ENCODE peak calls at places on chromosomes 7 and 10, in eight cellular contexts. I, P, Y, L, U, G, C and E are unnamed samples.

GRCh38 chr7:39504963-39505362 is 61.2 kb upstream of the YAE1 start:
- DNase-seq in I (no peak), P (no peak), Y (no peak), L (no peak), U (no peak), G (no peak), C (peak), E (no peak)

GRCh38 chr10:101840741-101841453 is 2.7 kb downstream of the KCNIP2 start:
- DNase-seq in I (peak), P (peak), Y (peak), L (peak), U (peak), G (peak), C (peak), E (peak)

GRCh38 chr7:75055830-75056431 is 17.7 kb downstream of the RCC1L start:
- DNase-seq in I (no peak), P (no peak), Y (peak), L (no peak), U (no peak), G (no peak), C (peak), E (no peak)

GRCh38 chr10:86971146-86971991 is 3.1 kb downstream of the ADIRF start:
- DNase-seq in I (peak), P (peak), Y (peak), L (peak), U (peak), G (peak), C (peak), E (peak)

GRCh38 chr10:67004690-67005089 is 78.9 kb downstream of the LRRTM3 start:
- DNase-seq in I (no peak), P (no peak), Y (no peak), L (no peak), U (no peak), G (no peak), C (no peak), E (no peak)

GRCh38 chr7:53087274-53087673 is 51.8 kb downstream of the POM121L12 start:
- DNase-seq in I (no peak), P (no peak), Y (peak), L (no peak), U (no peak), G (no peak), C (no peak), E (no peak)

GRCh38 chr10:79331709-79332108 is 15.6 kb upstream of the PPIF start:
- DNase-seq in I (no peak), P (peak), Y (no peak), L (no peak), U (peak), G (peak), C (peak), E (peak)

GRCh38 chr10:93600861-93601773 is at the start of gene RBP4:
- DNase-seq in I (peak), P (no peak), Y (peak), L (peak), U (no peak), G (no peak), C (peak), E (no peak)

GRCh38 chr7:85829817-85830432 is 643.1 kb upstream of the SEMA3D start:
- DNase-seq in I (peak), P (no peak), Y (no peak), L (no peak), U (no peak), G (no peak), C (peak), E (no peak)

GRCh38 chr10:6647811-6648526 is 67.9 kb upstream of the PRKCQ start:
- DNase-seq in I (peak), P (peak), Y (no peak), L (peak), U (no peak), G (peak), C (no peak), E (peak)

GRCh38 chr7:96833701-96834453 is 124.2 kb upstream of the SEM1 start:
- DNase-seq in I (peak), P (no peak), Y (no peak), L (no peak), U (no peak), G (no peak), C (no peak), E (no peak)

GRCh38 chr10:29208816-29209215 is 80.1 kb upstream of the LYZL1 start:
- DNase-seq in I (no peak), P (no peak), Y (no peak), L (no peak), U (no peak), G (no peak), C (no peak), E (no peak)

GRCh38 chr10:77629775-77630565 is 7.6 kb downstream of the KCNMA1 start:
- DNase-seq in I (no peak), P (no peak), Y (no peak), L (peak), U (no peak), G (no peak), C (peak), E (no peak)

GRCh38 chr7:1945558-1945957 is 275.5 kb downstream of the ELFN1 start:
- DNase-seq in I (no peak), P (no peak), Y (peak), L (no peak), U (peak), G (no peak), C (no peak), E (no peak)

GRCh38 chr10:98608417-98608816 is 161.7 kb upstream of the HPS1 start:
- DNase-seq in I (no peak), P (no peak), Y (no peak), L (no peak), U (peak), G (no peak), C (no peak), E (no peak)

GRCh38 chr10:93461124-93461806 is 20.9 kb downstream of the MYOF start:
- DNase-seq in I (no peak), P (no peak), Y (no peak), L (no peak), U (no peak), G (no peak), C (peak), E (no peak)

GRCh38 chr10:3786295-3786981 is 1.4 kb upstream of the KLF6 start:
- DNase-seq in I (peak), P (no peak), Y (no peak), L (peak), U (peak), G (no peak), C (peak), E (peak)

GRCh38 chr7:115630049-115630448 is 400.5 kb downstream of the TFEC start:
- DNase-seq in I (no peak), P (no peak), Y (no peak), L (peak), U (no peak), G (no peak), C (no peak), E (no peak)

GRCh38 chr7:22280031-22280430 is 76.9 kb downstream of the RAPGEF5 start:
- DNase-seq in I (no peak), P (no peak), Y (no peak), L (no peak), U (no peak), G (no peak), C (no peak), E (no peak)

GRCh38 chr10:106711313-106711906 is 453.1 kb downstream of the SORCS1 start:
- DNase-seq in I (peak), P (no peak), Y (no peak), L (peak), U (peak), G (no peak), C (no peak), E (no peak)

GRCh38 chr7:122299624-122299934 is 5.0 kb downstream of the FEZF1 start:
- DNase-seq in I (no peak), P (no peak), Y (no peak), L (no peak), U (no peak), G (no peak), C (no peak), E (no peak)
- H3K4me3 ChIP-seq in I (peak), P (peak), Y (no peak), L (no peak), U (no peak), G (no peak), C (no peak), E (no peak)

DNA sequence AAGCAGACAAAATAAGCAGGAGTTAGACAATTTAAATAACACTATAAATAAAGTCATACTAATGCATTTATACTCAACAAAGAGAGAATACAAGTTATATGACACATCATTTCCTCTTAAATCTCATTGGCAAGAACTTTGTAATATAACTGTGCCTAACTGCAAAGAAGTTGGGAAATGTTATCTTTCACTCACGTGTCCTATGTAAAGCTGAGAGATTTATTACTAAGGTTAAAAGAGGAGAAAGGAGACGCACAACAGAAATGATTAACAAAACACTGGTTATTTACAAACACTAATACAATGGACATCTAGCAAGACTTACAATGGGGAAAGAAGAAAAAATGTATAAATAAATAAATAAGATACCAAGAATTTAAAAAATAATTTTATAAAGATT is 12.7 kb upstream of the TMEM273 start:
- DNase-seq in I (no peak), P (no peak), Y (no peak), L (no peak), U (no peak), G (no peak), C (peak), E (no peak)
- H3K27ac ChIP-seq in I (no peak), P (no peak), Y (no peak), L (no peak), U (no peak), G (no peak), C (no peak), E (no peak)

DNA sequence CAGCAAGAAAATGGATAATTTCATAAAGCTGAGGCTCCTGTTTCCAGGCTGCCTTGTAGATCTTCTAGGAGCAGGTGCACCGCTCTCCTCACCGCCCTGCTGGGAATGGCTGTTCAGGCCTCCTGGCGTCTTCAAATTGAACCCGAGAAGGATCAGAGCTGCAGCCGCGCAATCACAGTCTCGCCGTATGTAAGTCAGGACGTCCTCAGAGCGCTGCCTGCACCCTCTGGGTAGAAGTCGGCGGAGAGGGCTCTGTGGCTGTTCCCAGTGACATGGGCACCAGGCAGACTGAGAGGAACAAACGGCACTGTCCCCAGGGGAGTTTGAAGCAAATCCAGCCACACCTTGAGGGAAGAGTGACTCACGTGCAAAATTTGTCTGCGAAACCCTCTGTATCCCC is 476.9 kb downstream of the TCERG1L start:
- DNase-seq in I (no peak), P (no peak), Y (peak), L (no peak), U (no peak), G (no peak), C (no peak), E (no peak)
- H3K4me3 ChIP-seq in I (no peak), P (no peak), Y (no peak), L (no peak), U (no peak), G (no peak), C (no peak), E (no peak)

DNA sequence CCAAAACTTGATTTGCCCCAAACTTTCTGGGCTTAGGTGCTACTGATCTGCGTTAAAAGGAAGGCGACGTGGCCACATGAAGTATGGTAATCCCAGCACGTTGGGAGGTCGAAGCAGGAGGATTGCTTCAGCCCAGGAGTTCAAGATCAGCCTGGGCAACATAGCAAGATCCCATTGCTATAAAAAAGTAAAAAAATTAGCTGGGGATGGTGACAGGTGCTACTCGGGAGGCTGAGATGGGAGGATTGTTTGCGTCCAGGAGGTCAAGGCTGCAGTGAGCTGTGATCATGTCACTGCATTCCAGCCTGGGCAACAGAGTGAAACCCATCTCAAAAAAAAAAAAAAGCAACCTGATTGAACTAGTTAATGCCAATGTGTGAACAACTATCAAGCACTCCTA is 5.1 kb upstream of the CUL1 start:
- DNase-seq in I (no peak), P (no peak), Y (no peak), L (no peak), U (no peak), G (no peak), C (no peak), E (no peak)
- H3K27ac ChIP-seq in I (no peak), P (no peak), Y (no peak), L (no peak), U (no peak), G (no peak), C (no peak), E (no peak)

GRCh38 chr10:52738951-52739350 is 33.6 kb downstream of the MBL2 start:
- DNase-seq in I (no peak), P (no peak), Y (no peak), L (no peak), U (no peak), G (no peak), C (no peak), E (no peak)
- H3K4me3 ChIP-seq in I (no peak), P (no peak), Y (no peak), L (no peak), U (no peak), G (no peak), C (no peak), E (no peak)

GRCh38 chr10:70498970-70499828 is 20.6 kb downstream of the PALD1 start:
- DNase-seq in I (peak), P (no peak), Y (no peak), L (no peak), U (no peak), G (no peak), C (no peak), E (no peak)
- H3K27ac ChIP-seq in I (peak), P (peak), Y (peak), L (no peak), U (peak), G (no peak), C (no peak), E (no peak)